ENCODE peak calls at places on chromosomes 7 and 10, in nine cellular contexts. B is psoas muscle; W is sigmoid colon; V is SJSA1; C is adipocyte; T is CD8-positive, alpha-beta memory T cell; R is fibroblast of pulmonary artery; Z is heart right ventricle; A is A673. L is an unnamed sample.

GRCh38 chr7:72267291-72267800 is 144.8 kb downstream of the CALN1 start:
- DNase-seq in A (no peak), W (no peak), B (no peak), V (no peak), C (no peak), R (no peak), T (no peak), Z (no peak), L (no peak)

GRCh38 chr10:33772370-33773331 is 438.2 kb upstream of the NRP1 start:
- DNase-seq in V (no peak), T (no peak), Z (no peak), W (no peak), C (no peak), A (peak; percentile 10), R (peak; percentile 24), B (peak; percentile 34), L (no peak)

GRCh38 chr7:148729984-148730733 is 31.5 kb downstream of the CUL1 start:
- DNase-seq in R (peak; percentile 20), V (peak; percentile 52), T (no peak), A (no peak), B (no peak), W (no peak), Z (no peak), C (peak; percentile 76), L (no peak)

GRCh38 chr10:133224861-133225366 is 5.1 kb upstream of the UTF1 start:
- DNase-seq in Z (no peak), V (no peak), T (no peak), R (peak; percentile 69), C (no peak), B (no peak), A (no peak), W (no peak), L (no peak)

GRCh38 chr7:148334959-148335577 is 255.5 kb upstream of the C7orf33 start:
- DNase-seq in T (no peak), B (no peak), R (peak; percentile 16), C (peak; percentile 2), Z (no peak), V (no peak), A (peak; percentile 98), W (no peak), L (peak; percentile 81)

GRCh38 chr10:22712246-22712958 is 2.0 kb downstream of the PIP4K2A start:
- DNase-seq in Z (no peak), B (no peak), A (no peak), R (peak; percentile 55), T (no peak), V (peak; percentile 55), C (peak; percentile 60), W (no peak), L (no peak)

GRCh38 chr7:135994466-135995205 is 17.5 kb upstream of the MTPN start:
- DNase-seq in A (no peak), Z (no peak), C (peak; percentile 38), R (peak; percentile 44), V (no peak), B (no peak), W (no peak), T (no peak), L (no peak)

GRCh38 chr7:3067193-3067592 is 23.5 kb upstream of the CARD11 start:
- DNase-seq in V (no peak), C (no peak), B (no peak), T (peak; percentile 20), Z (no peak), W (no peak), R (no peak), A (no peak), L (no peak)

GRCh38 chr7:23530901-23531793 is 634 bp downstream of the TRA2A start:
- DNase-seq in Z (peak; percentile 48), C (peak; percentile 75), V (peak; percentile 60), B (peak; percentile 31), W (peak; percentile 85), A (peak; percentile 77), R (peak; percentile 73), T (peak; percentile 54), L (peak; percentile 49)

GRCh38 chr10:116984202-116984993 is 20.6 kb downstream of the SHTN1 start:
- DNase-seq in C (no peak), A (no peak), W (no peak), Z (no peak), T (no peak), V (no peak), R (no peak), B (no peak), L (no peak)

GRCh38 chr10:600876-601275 is 88.6 kb downstream of the DIP2C start:
- DNase-seq in R (no peak), Z (no peak), B (no peak), T (no peak), C (peak; percentile 29), V (no peak), W (no peak), A (no peak), L (no peak)

GRCh38 chr7:27175626-27176342 is 1.7 kb upstream of the HOXA10 start:
- DNase-seq in A (no peak), Z (no peak), V (peak; percentile 83), C (no peak), B (no peak), W (peak; percentile 78), R (no peak), T (no peak), L (peak; percentile 4)
- H3K4me3 ChIP-seq in A (no peak overlapping the region), Z (no peak overlapping the region), V (peak overlapping the region; percentile 57), C (peak overlapping the region; percentile 80), B (peak overlapping the region; percentile 79), W (peak overlapping the region; percentile 48), R (no peak overlapping the region), T (no peak overlapping the region), L (no peak overlapping the region)

GRCh38 chr10:55410415-55410885 is 609.4 kb upstream of the PCDH15 start:
- DNase-seq in C (no peak), Z (peak; percentile 18), W (no peak), V (no peak), B (peak; percentile 15), T (no peak), A (peak; percentile 0), R (peak; percentile 42), L (peak; percentile 83)
- H3K4me3 ChIP-seq in C (peak overlapping the region; percentile 53), Z (peak overlapping the region; percentile 26), W (no peak overlapping the region), V (no peak overlapping the region), B (peak overlapping the region; percentile 15), T (no peak overlapping the region), A (no peak overlapping the region), R (no peak overlapping the region), L (peak overlapping the region; percentile 35)

DNA sequence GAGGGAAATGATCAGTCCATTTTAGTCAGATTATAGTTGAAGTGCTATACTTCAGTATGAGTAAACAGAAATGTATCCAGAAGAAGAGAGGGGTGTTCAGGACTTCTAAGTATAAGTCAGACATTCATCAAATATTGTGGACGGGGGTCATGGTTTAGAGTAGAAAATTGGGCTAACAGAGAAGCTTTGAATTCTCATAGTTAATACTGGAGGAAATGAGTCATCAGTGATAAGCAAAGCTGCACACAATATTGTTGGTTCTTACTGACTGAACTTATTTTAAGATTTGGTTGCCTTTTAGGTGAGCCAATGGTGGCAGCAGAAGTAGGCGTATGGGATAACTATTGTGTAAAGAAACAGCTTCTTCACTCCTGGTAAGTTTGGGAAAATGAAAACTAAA is 1.7 kb upstream of the SUMF2 start:
- DNase-seq in T (no peak), B (no peak), A (peak; percentile 73), V (peak; percentile 42), W (no peak), R (peak; percentile 73), Z (no peak), C (peak; percentile 58), L (no peak)
- H3K4me3 ChIP-seq in T (no peak overlapping the region), B (no peak overlapping the region), A (no peak overlapping the region), V (no peak overlapping the region), W (no peak overlapping the region), R (no peak overlapping the region), Z (no peak overlapping the region), C (no peak overlapping the region), L (no peak overlapping the region)

GRCh38 chr10:112375721-112376577 is 2.0 kb downstream of the ACSL5 start:
- DNase-seq in B (peak; percentile 51), W (peak; percentile 71), A (no peak), C (peak; percentile 30), T (peak; percentile 36), R (peak; percentile 20), V (peak; percentile 37), Z (peak; percentile 67), L (no peak)

GRCh38 chr10:112379635-112380296 is 5.8 kb downstream of the ACSL5 start:
- DNase-seq in Z (no peak), T (no peak), R (no peak), V (no peak), W (no peak), A (no peak), C (no peak), B (no peak), L (no peak)

GRCh38 chr10:112374724-112375541 is 1.0 kb downstream of the ACSL5 start:
- DNase-seq in A (peak; percentile 22), Z (no peak), R (no peak), T (no peak), B (no peak), V (no peak), C (no peak), W (no peak), L (no peak)

GRCh38 chr10:112373912-112374338 is at the start of gene ACSL5:
- DNase-seq in Z (no peak), R (no peak), V (no peak), B (no peak), T (no peak), W (no peak), C (no peak), A (no peak), L (no peak)

GRCh38 chr10:112376578-112376855 is 2.6 kb downstream of the ACSL5 start:
- DNase-seq in V (no peak), Z (no peak), T (no peak), R (no peak), B (no peak), C (no peak), A (no peak), W (no peak), L (no peak)
- H3K4me3 ChIP-seq in V (peak overlapping the region; percentile 23), Z (peak overlapping the region; percentile 51), T (peak overlapping the region; percentile 92), R (no peak overlapping the region), B (peak overlapping the region; percentile 57), C (peak overlapping the region; percentile 79), A (no peak overlapping the region), W (peak overlapping the region; percentile 14), L (no peak overlapping the region)

GRCh38 chr7:84188811-84189405 is 5.7 kb downstream of the SEMA3A start:
- DNase-seq in V (peak; percentile 38), Z (no peak), A (peak; percentile 78), R (peak; percentile 47), W (no peak), T (no peak), C (peak; percentile 49), B (no peak), L (no peak)
- H3K4me3 ChIP-seq in V (no peak overlapping the region), Z (no peak overlapping the region), A (no peak overlapping the region), R (no peak overlapping the region), W (no peak overlapping the region), T (no peak overlapping the region), C (no peak overlapping the region), B (no peak overlapping the region), L (no peak overlapping the region)

GRCh38 chr10:96672491-96673175 is 47.7 kb downstream of the PIK3AP1 start:
- DNase-seq in W (no peak), A (no peak), Z (no peak), R (no peak), V (no peak), C (no peak), B (no peak), T (no peak), L (no peak)
- H3K4me3 ChIP-seq in W (no peak overlapping the region), A (no peak overlapping the region), Z (no peak overlapping the region), R (no peak overlapping the region), V (no peak overlapping the region), C (no peak overlapping the region), B (no peak overlapping the region), T (no peak overlapping the region), L (no peak overlapping the region)

L was measured in WERI-Rb-1.